ENCODE peak calls at places on chromosome 1, in eight cellular contexts. X is osteocyte, A is retinal pigment epithelial cell, J is dorsolateral prefrontal cortex, L is foreskin fibroblast, P is AG09309, O is cardiac muscle cell, U is neural progenitor cell. V is an unnamed sample.

GRCh38 chr1:201397675-201398074 is 1.4 kb downstream of the LAD1 start:
- DNase-seq in X (no peak), A (no peak), J (no peak), L (no peak), P (no peak), O (no peak), U (no peak), V (no peak)

GRCh38 chr1:240539700-240540414 is 72.1 kb downstream of the GREM2 start:
- DNase-seq in X (no peak), A (no peak), J (no peak), L (no peak), P (no peak), O (no peak), U (no peak), V (no peak)

GRCh38 chr1:204130989-204131892 is 20.6 kb downstream of the ETNK2 start:
- DNase-seq in X (no peak), A (peak; percentile 41), J (no peak), L (peak; percentile 79), P (peak; percentile 51), O (peak; percentile 91), U (no peak), V (peak; percentile 37)

GRCh38 chr1:70764747-70765146 is 282.9 kb downstream of the PTGER3 start:
- DNase-seq in X (no peak), A (no peak), J (no peak), L (no peak), P (no peak), O (no peak), U (no peak), V (no peak)

GRCh38 chr1:234781241-234782056 is 171.5 kb upstream of the IRF2BP2 start:
- DNase-seq in X (no peak), A (no peak), J (no peak), L (no peak), P (no peak), O (no peak), U (peak; percentile 13), V (no peak)

GRCh38 chr1:67948155-67949075 is 102.0 kb downstream of the DIRAS3 start:
- DNase-seq in X (no peak), A (no peak), J (no peak), L (peak; percentile 81), P (peak; percentile 52), O (peak; percentile 70), U (no peak), V (peak; percentile 56)

GRCh38 chr1:167454304-167454928 is 63.9 kb downstream of the CD247 start:
- DNase-seq in X (no peak), A (no peak), J (no peak), L (no peak), P (no peak), O (no peak), U (no peak), V (no peak)

GRCh38 chr1:35369922-35370671 is 101.6 kb downstream of the ZMYM4 start:
- DNase-seq in X (no peak), A (no peak), J (no peak), L (peak; percentile 57), P (peak; percentile 27), O (peak; percentile 91), U (peak; percentile 5), V (peak; percentile 19)

GRCh38 chr1:237717121-237717520 is 173.6 kb downstream of the ZP4 start:
- DNase-seq in X (no peak), A (no peak), J (no peak), L (no peak), P (no peak), O (no peak), U (no peak), V (no peak)

GRCh38 chr1:61318319-61319125 is 236.2 kb downstream of the NFIA start:
- DNase-seq in X (no peak), A (no peak), J (no peak), L (peak; percentile 55), P (peak; percentile 37), O (peak; percentile 88), U (no peak), V (peak; percentile 21)

GRCh38 chr1:13828454-13829151 is 128.6 kb downstream of the PRDM2 start:
- DNase-seq in X (peak; percentile 74), A (no peak), J (no peak), L (no peak), P (no peak), O (peak; percentile 14), U (peak; percentile 59), V (no peak)

GRCh38 chr1:65538013-65538578 is 117.6 kb downstream of the LEPR start:
- DNase-seq in X (no peak), A (no peak), J (no peak), L (no peak), P (no peak), O (no peak), U (no peak), V (no peak)

GRCh38 chr1:205962821-205963221 is 19.6 kb upstream of the SLC26A9 start:
- DNase-seq in X (no peak), A (no peak), J (no peak), L (no peak), P (no peak), O (no peak), U (no peak), V (no peak)

GRCh38 chr1:210568631-210569030 is 239.9 kb downstream of the HHAT start:
- DNase-seq in X (peak; percentile 34), A (no peak), J (no peak), L (no peak), P (no peak), O (no peak), U (no peak), V (no peak)

GRCh38 chr1:16204634-16205332 is 7.7 kb downstream of the ARHGEF19 start:
- DNase-seq in X (no peak), A (no peak), J (no peak), L (no peak), P (no peak), O (no peak), U (peak; percentile 77), V (no peak)

GRCh38 chr1:46242918-46243317 is 4.6 kb upstream of the RAD54L start:
- DNase-seq in X (no peak), A (no peak), J (no peak), L (no peak), P (no peak), O (no peak), U (no peak), V (no peak)

GRCh38 chr1:46246548-46247432 is 773 bp upstream of the RAD54L start:
- DNase-seq in X (peak; percentile 86), A (peak; percentile 8), J (no peak), L (peak; percentile 24), P (no peak), O (peak; percentile 69), U (no peak), V (no peak)

GRCh38 chr1:46247433-46248121 is at the start of gene RAD54L:
- DNase-seq in X (peak; percentile 98), A (peak; percentile 96), J (peak; percentile 97), L (peak; percentile 99), P (peak; percentile 97), O (peak; percentile 99), U (peak; percentile 99), V (peak; percentile 95)

GRCh38 chr1:46244656-46245371 is 2.7 kb upstream of the RAD54L start:
- DNase-seq in X (no peak), A (no peak), J (no peak), L (peak; percentile 15), P (no peak), O (peak; percentile 39), U (no peak), V (no peak)

GRCh38 chr1:46248122-46248920 is 758 bp downstream of the RAD54L start:
- DNase-seq in X (no peak), A (no peak), J (no peak), L (no peak), P (no peak), O (no peak), U (peak; percentile 65), V (no peak)
- TF ChIP-seq CTCF in X (no peak), A (peak; percentile 25), J (no peak), L (no peak), P (no peak), O (no peak), U (peak; percentile 59), V (no peak)

DNA sequence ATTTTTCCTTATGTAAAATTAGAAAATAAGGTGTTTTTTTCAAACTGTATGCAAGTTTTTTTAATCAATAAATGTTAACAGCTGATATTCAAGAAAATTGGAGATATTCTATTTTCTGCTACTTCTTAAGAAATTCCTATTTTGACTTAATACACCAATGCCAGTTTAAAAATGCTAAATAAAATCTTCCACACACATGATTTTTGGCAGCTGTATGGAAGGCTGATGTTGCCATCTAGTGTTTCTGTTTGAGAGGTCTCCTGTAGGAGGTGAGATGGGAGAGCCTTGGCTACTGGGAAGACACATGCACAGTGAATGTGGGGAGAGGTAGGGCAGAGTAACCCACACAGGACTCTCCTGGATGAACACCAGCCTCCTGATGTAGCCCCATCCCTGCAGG is 29.2 kb upstream of the OR2B11 start:
- DNase-seq in X (no peak), A (peak; percentile 5), J (no peak), L (peak; percentile 5), P (no peak), O (peak; percentile 43), U (peak; percentile 49), V (no peak)
- TF ChIP-seq CTCF in X (peak; percentile 78), A (peak; percentile 57), J (peak; percentile 65), L (peak; percentile 7), P (peak; percentile 38), O (peak; percentile 35), U (peak; percentile 67), V (no peak)

DNA sequence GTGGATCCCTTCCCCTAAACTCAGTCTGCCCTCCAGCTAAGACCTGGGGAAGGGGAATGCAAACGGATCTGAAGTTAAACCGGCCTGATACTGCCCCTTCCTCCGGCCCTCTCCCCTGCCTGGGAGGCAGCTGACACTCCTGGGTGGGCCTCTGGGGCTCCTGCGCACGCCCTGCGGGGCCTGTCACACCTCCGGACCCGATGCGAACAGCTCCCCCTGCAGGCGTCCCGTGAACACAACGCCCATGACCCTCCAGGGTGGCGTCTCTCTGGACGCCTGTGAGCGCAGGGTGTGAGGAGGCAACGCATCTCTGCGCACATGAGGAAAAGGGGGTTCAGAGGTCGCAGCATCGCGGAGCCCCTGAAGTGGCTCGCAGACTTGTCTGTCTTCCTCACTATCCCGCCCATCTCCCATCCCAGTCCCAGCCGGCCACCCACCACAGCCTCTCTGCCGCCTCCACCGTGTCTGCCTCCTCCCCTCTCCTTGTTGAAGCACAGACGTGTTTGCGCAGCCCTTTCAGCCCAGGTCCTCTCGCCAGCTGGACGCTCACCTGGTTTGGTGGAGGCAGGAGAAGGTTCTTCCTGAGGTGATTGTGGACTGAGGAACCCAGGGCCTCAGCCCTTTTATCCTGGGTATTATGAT is 421 bp upstream of the LCE3A start:
- DNase-seq in X (no peak), A (no peak), J (no peak), L (no peak), P (no peak), O (no peak), U (no peak), V (no peak)
- TF ChIP-seq CTCF in X (no peak), A (no peak), J (no peak), L (no peak), P (peak; percentile 4), O (no peak), U (no peak), V (no peak)

DNA sequence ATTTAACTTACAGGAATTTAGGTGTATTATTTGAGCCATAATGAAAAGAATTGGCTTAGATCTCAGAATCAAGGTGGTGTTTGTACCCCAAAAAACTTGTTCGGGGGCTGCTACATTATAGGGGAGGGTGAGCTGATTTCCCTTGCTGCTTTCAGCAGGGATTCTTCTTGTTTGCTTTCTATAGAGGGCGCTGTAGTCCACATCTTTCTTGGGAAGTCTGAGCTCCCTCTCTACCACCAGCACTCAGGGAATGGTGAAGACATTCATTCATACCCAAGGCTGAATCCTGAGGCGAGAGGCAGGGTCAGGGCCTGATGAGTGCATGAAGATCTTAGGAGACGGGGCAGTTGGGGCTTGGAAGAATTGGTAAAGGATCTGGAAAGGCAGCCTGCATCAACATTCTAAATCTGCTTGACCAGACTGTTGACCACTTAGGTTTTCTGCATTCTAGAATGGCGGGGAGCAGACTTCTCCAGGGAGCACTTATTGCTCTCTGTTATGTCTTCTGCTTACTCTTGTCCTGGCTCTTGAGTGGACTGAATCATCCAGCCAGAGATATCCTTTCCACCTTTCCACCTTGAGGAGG is 18.9 kb downstream of the SPATA46 start:
- DNase-seq in X (no peak), A (no peak), J (no peak), L (peak; percentile 22), P (peak; percentile 16), O (peak; percentile 71), U (peak; percentile 79), V (no peak)
- TF ChIP-seq CTCF in X (peak; percentile 36), A (peak; percentile 57), J (no peak), L (peak; percentile 35), P (peak; percentile 51), O (peak; percentile 68), U (peak; percentile 75), V (no peak)

V was measured in AG04449.